ENCODE peak calls at places on chromosomes 3 and 15, in nine cellular contexts. Q is tibial nerve, I is GM12865, O is lower lobe of right lung, T is cardiac muscle cell, N is hepatocyte, C is neural progenitor cell, U is WTC11, W is GM12878. L is an unnamed sample.

GRCh38 chr15:78341057-78341763 is 1.1 kb downstream of the CRABP1 start:
- DNase-seq in U (peak; percentile 78), O (no peak), T (no peak), I (no peak), N (peak; percentile 42), C (peak; percentile 76), W (no peak), Q (no peak), L (peak; percentile 55)

GRCh38 chr15:79608041-79608440 is 175.9 kb downstream of the MINAR1 start:
- DNase-seq in W (no peak), Q (no peak), C (no peak), U (no peak), T (no peak), I (no peak), N (no peak), O (no peak), L (no peak)

GRCh38 chr3:79032686-79033318 is 735.0 kb downstream of the ROBO1 start:
- DNase-seq in W (no peak), O (no peak), U (no peak), T (peak; percentile 75), Q (no peak), N (peak; percentile 66), I (peak; percentile 62), C (peak; percentile 65), L (no peak)

GRCh38 chr15:66287461-66288055 is 5.8 kb upstream of the DIS3L start:
- DNase-seq in Q (no peak), I (peak; percentile 31), N (no peak), T (peak; percentile 36), C (peak; percentile 38), W (no peak), O (no peak), U (no peak), L (no peak)

GRCh38 chr3:28576590-28577220 is 228.1 kb upstream of the AZI2 start:
- DNase-seq in C (peak; percentile 55), Q (no peak), I (no peak), T (no peak), N (no peak), U (no peak), W (no peak), O (no peak), L (peak; percentile 2)

GRCh38 chr3:186583820-186584219 is 13.3 kb downstream of the DNAJB11 start:
- DNase-seq in I (peak; percentile 23), N (no peak), O (no peak), W (no peak), Q (no peak), T (no peak), C (no peak), U (no peak), L (no peak)

GRCh38 chr15:69575387-69575786 is 122.8 kb downstream of the RPLP1 start:
- DNase-seq in N (no peak), C (no peak), W (no peak), U (no peak), Q (no peak), T (no peak), I (no peak), O (no peak), L (no peak)

GRCh38 chr3:38649500-38650247 is at the start of gene SCN5A:
- DNase-seq in W (no peak), C (peak; percentile 82), T (peak; percentile 38), N (peak; percentile 78), U (peak; percentile 61), Q (no peak), O (peak; percentile 57), I (peak; percentile 31), L (peak; percentile 75)

GRCh38 chr15:68154923-68155559 is 50.1 kb downstream of the CALML4 start:
- DNase-seq in U (peak; percentile 28), W (no peak), O (no peak), Q (no peak), T (peak; percentile 82), I (peak; percentile 52), N (peak; percentile 76), C (peak; percentile 76), L (peak; percentile 28)

GRCh38 chr15:79595995-79596622 is 164.0 kb downstream of the MINAR1 start:
- DNase-seq in N (peak; percentile 92), Q (no peak), T (peak; percentile 84), U (peak; percentile 72), I (peak; percentile 93), C (peak; percentile 94), W (peak; percentile 71), O (peak; percentile 57), L (peak; percentile 51)

GRCh38 chr3:16667633-16668032 is 62.4 kb upstream of the DAZL start:
- DNase-seq in C (no peak), W (no peak), O (no peak), Q (no peak), N (no peak), U (no peak), T (no peak), I (no peak), L (no peak)

GRCh38 chr3:158748237-158748828 is 16.1 kb upstream of the RARRES1 start:
- DNase-seq in N (no peak), Q (peak; percentile 21), C (no peak), O (peak; percentile 74), I (no peak), W (no peak), U (no peak), T (peak; percentile 63), L (no peak)

GRCh38 chr15:98005659-98006058 is 45.2 kb downstream of the ARRDC4 start:
- DNase-seq in C (no peak), Q (no peak), O (no peak), N (no peak), I (no peak), T (no peak), U (no peak), W (no peak), L (no peak)

GRCh38 chr3:64859625-64860590 is 172.1 kb upstream of the ADAMTS9 start:
- DNase-seq in O (no peak), C (no peak), U (no peak), N (no peak), W (no peak), I (no peak), T (peak; percentile 62), Q (no peak), L (no peak)

GRCh38 chr15:56815247-56815646 is 81.9 kb upstream of the ZNF280D start:
- DNase-seq in U (no peak), T (no peak), N (no peak), I (no peak), O (no peak), Q (peak; percentile 31), C (no peak), W (no peak), L (no peak)

GRCh38 chr15:95624616-95625361 is 705.7 kb upstream of the NR2F2 start:
- DNase-seq in N (no peak), C (no peak), Q (no peak), T (no peak), I (no peak), W (no peak), O (no peak), U (no peak), L (no peak)

DNA sequence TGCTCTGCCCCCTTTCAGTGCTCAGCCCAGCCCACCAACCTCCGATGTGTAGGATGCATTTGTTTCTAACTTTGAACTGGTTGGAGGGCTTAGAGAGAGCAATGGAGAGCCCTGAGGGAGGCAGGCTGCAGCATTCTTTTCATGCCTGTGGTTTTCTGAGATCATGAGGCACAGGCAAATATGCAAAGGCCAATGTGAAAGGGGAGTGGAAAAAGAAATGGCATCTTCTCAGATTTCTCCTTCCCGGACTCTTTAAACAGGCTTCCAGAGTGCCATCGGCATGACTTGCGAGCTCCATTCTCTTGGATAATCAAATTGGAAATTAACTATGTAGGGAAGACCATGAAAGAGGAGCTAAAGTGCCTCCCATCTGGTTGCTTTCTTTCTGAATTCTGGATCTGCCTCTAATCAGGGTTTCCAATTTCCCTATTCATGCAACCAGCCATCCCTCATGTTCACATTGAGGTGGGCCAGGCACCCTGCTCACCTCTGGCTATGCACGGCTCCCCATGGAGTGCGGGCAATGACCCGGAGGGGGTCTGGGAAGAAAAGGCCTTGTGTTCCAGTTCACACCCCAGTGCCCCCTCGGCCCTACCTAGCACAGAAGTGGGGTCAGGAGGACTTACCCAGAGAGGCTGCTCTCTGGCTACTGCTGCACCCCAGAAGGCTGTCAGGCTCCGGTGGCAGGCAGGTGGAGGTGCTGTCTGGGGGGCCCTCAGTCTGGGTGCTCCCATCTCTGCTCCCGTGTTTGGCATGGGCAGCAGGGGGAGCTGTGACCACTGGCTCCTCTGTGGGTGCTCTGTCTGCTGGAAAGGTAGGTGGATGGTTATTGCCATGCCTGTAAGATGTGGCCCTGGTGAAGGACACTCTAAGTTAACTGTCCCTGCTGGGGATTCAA is 16.1 kb downstream of the AMOTL2 start:
- DNase-seq in N (peak; percentile 74), U (peak; percentile 22), T (peak; percentile 96), O (peak; percentile 54), W (no peak), Q (no peak), I (peak; percentile 26), C (no peak), L (peak; percentile 44)
- TF ChIP-seq CTCF in N (peak; percentile 12), U (no peak), T (peak; percentile 50), O (peak; percentile 32), W (peak; percentile 31), Q (peak; percentile 19), I (peak; percentile 29), C (peak; percentile 40), L (no peak)

GRCh38 chr3:136350557-136350956 is 100.4 kb downstream of the PCCB start:
- DNase-seq in T (peak; percentile 64), I (no peak), U (no peak), W (no peak), O (no peak), C (no peak), Q (no peak), N (no peak), L (no peak)

GRCh38 chr3:136351351-136351750 is 101.2 kb downstream of the PCCB start:
- DNase-seq in I (no peak), N (no peak), T (no peak), W (no peak), O (no peak), Q (no peak), C (no peak), U (no peak), L (no peak)

GRCh38 chr3:136353461-136353860 is 103.3 kb downstream of the PCCB start:
- DNase-seq in N (no peak), Q (no peak), W (peak; percentile 30), I (peak; percentile 64), C (no peak), O (no peak), T (no peak), U (no peak), L (no peak)

GRCh38 chr3:136350132-136350531 is 100.0 kb downstream of the PCCB start:
- DNase-seq in O (no peak), N (peak; percentile 39), I (no peak), U (no peak), C (no peak), Q (no peak), T (peak; percentile 95), W (no peak), L (no peak)

GRCh38 chr3:136351905-136352304 is 101.8 kb downstream of the PCCB start:
- DNase-seq in W (no peak), T (no peak), N (no peak), I (no peak), Q (no peak), C (peak; percentile 4), O (no peak), U (no peak), L (no peak)
- TF ChIP-seq CTCF in W (no peak), T (peak; percentile 11), N (no peak), I (no peak), Q (peak; percentile 5), C (peak; percentile 32), O (peak; percentile 9), U (no peak), L (peak; percentile 21)

GRCh38 chr3:152508705-152509104 is 240.0 kb downstream of the MBNL1 start:
- DNase-seq in U (no peak), W (no peak), O (no peak), C (no peak), N (peak; percentile 30), T (peak; percentile 46), I (peak; percentile 47), Q (no peak), L (no peak)
- TF ChIP-seq CTCF in U (no peak), W (peak; percentile 36), O (peak; percentile 20), C (peak; percentile 41), N (peak; percentile 48), T (no peak), I (no peak), Q (no peak), L (peak; percentile 22)

GRCh38 chr15:55318588-55319494 is at the start of the genes PIGB and PIGBOS1:
- DNase-seq in W (peak; percentile 76), I (peak; percentile 95), T (peak; percentile 94), Q (peak; percentile 60), N (peak; percentile 90), O (peak; percentile 92), U (peak; percentile 82), C (peak; percentile 90), L (peak; percentile 77)
- TF ChIP-seq CTCF in W (no peak), I (no peak), T (peak; percentile 16), Q (no peak), N (no peak), O (no peak), U (no peak), C (peak; percentile 14), L (no peak)

L was measured in nephron progenitor cell.